ENCODE peak calls at places on chromosomes 11 and 22, in five cellular contexts. One of them, this sample, is unnamed.

GRCh38 chr11:118876261-118876660 is 7.4 kb upstream of the CXCR5 start:
- DNase-seq in fibroblast of lung: no peak
- DNase-seq in foreskin keratinocyte: no peak
- DNase-seq in NB4: peak; percentile 75
- DNase-seq in CD8-positive, alpha-beta T cell: no peak
- DNase-seq in this sample: no peak

GRCh38 chr22:29621761-29622526 is 18.5 kb downstream of the NF2 start:
- DNase-seq in NB4: no peak
- DNase-seq in foreskin keratinocyte: peak; percentile 99
- DNase-seq in CD8-positive, alpha-beta T cell: no peak
- DNase-seq in fibroblast of lung: peak; percentile 98
- DNase-seq in this sample: peak; percentile 63

GRCh38 chr22:20554824-20555223 is 47.4 kb downstream of the MED15 start:
- DNase-seq in NB4: no peak
- DNase-seq in foreskin keratinocyte: no peak
- DNase-seq in fibroblast of lung: no peak
- DNase-seq in CD8-positive, alpha-beta T cell: no peak
- DNase-seq in this sample: no peak

GRCh38 chr11:122668562-122669090 is 13.1 kb downstream of the UBASH3B start:
- DNase-seq in CD8-positive, alpha-beta T cell: no peak
- DNase-seq in fibroblast of lung: peak; percentile 90
- DNase-seq in NB4: peak; percentile 52
- DNase-seq in foreskin keratinocyte: no peak
- DNase-seq in this sample: no peak

GRCh38 chr11:65014146-65014960 is at the start of gene ARL2:
- DNase-seq in NB4: no peak
- DNase-seq in fibroblast of lung: peak; percentile 27
- DNase-seq in CD8-positive, alpha-beta T cell: no peak
- DNase-seq in foreskin keratinocyte: no peak
- DNase-seq in this sample: no peak

GRCh38 chr22:27418261-27418660 is 383.3 kb downstream of the MN1 start:
- DNase-seq in foreskin keratinocyte: no peak
- DNase-seq in NB4: no peak
- DNase-seq in fibroblast of lung: no peak
- DNase-seq in CD8-positive, alpha-beta T cell: no peak
- DNase-seq in this sample: no peak

GRCh38 chr11:848380-848931 is 5.8 kb downstream of the TSPAN4 start:
- DNase-seq in foreskin keratinocyte: no peak
- DNase-seq in fibroblast of lung: no peak
- DNase-seq in CD8-positive, alpha-beta T cell: peak; percentile 40
- DNase-seq in NB4: peak; percentile 53
- DNase-seq in this sample: no peak

GRCh38 chr11:60971520-60971919 is at the start of gene CD6:
- DNase-seq in CD8-positive, alpha-beta T cell: peak; percentile 45
- DNase-seq in NB4: peak; percentile 44
- DNase-seq in fibroblast of lung: no peak
- DNase-seq in foreskin keratinocyte: no peak
- DNase-seq in this sample: no peak

GRCh38 chr11:59102259-59102765 is 4.7 kb upstream of the FAM111B start:
- DNase-seq in CD8-positive, alpha-beta T cell: peak; percentile 23
- DNase-seq in foreskin keratinocyte: no peak
- DNase-seq in fibroblast of lung: peak; percentile 23
- DNase-seq in NB4: no peak
- DNase-seq in this sample: no peak

GRCh38 chr11:118007040-118007439 is 20.8 kb downstream of the IL10RA start:
- DNase-seq in CD8-positive, alpha-beta T cell: no peak
- DNase-seq in foreskin keratinocyte: no peak
- DNase-seq in fibroblast of lung: no peak
- DNase-seq in NB4: no peak
- DNase-seq in this sample: no peak

GRCh38 chr11:116791002-116791812 is 472 bp downstream of the APOA5 start:
- DNase-seq in fibroblast of lung: peak; percentile 33
- DNase-seq in foreskin keratinocyte: no peak
- DNase-seq in NB4: peak; percentile 83
- DNase-seq in CD8-positive, alpha-beta T cell: peak; percentile 48
- DNase-seq in this sample: peak; percentile 20

GRCh38 chr11:1557904-1558831 is 13.9 kb downstream of the DUSP8 start:
- DNase-seq in fibroblast of lung: peak; percentile 82
- DNase-seq in CD8-positive, alpha-beta T cell: no peak
- DNase-seq in NB4: no peak
- DNase-seq in foreskin keratinocyte: no peak
- DNase-seq in this sample: peak; percentile 30

GRCh38 chr11:71251761-71252433 is 480 bp downstream of the SHANK2 start:
- DNase-seq in fibroblast of lung: no peak
- DNase-seq in CD8-positive, alpha-beta T cell: no peak
- DNase-seq in foreskin keratinocyte: no peak
- DNase-seq in NB4: peak; percentile 69
- DNase-seq in this sample: no peak

GRCh38 chr11:122853971-122854446 is 15.7 kb downstream of the CRTAM start:
- DNase-seq in CD8-positive, alpha-beta T cell: no peak
- DNase-seq in fibroblast of lung: peak; percentile 78
- DNase-seq in NB4: peak; percentile 79
- DNase-seq in foreskin keratinocyte: peak; percentile 31
- DNase-seq in this sample: peak; percentile 69

GRCh38 chr11:9613830-9614762 is 40.6 kb downstream of the WEE1 start:
- DNase-seq in foreskin keratinocyte: peak; percentile 78
- DNase-seq in fibroblast of lung: peak; percentile 79
- DNase-seq in CD8-positive, alpha-beta T cell: peak; percentile 69
- DNase-seq in NB4: peak; percentile 91
- DNase-seq in this sample: no peak

GRCh38 chr11:84720706-84721402 is 906.3 kb downstream of the DLG2 start:
- DNase-seq in fibroblast of lung: peak; percentile 12
- DNase-seq in foreskin keratinocyte: no peak
- DNase-seq in NB4: peak; percentile 7
- DNase-seq in CD8-positive, alpha-beta T cell: no peak
- DNase-seq in this sample: no peak

GRCh38 chr11:72534859-72535547 is 100.7 kb upstream of the CLPB start:
- DNase-seq in fibroblast of lung: peak; percentile 41
- DNase-seq in foreskin keratinocyte: no peak
- DNase-seq in NB4: no peak
- DNase-seq in CD8-positive, alpha-beta T cell: no peak
- DNase-seq in this sample: no peak

GRCh38 chr11:100546714-100547113 is 140.4 kb upstream of the ARHGAP42 start:
- DNase-seq in NB4: no peak
- DNase-seq in CD8-positive, alpha-beta T cell: no peak
- DNase-seq in foreskin keratinocyte: peak; percentile 80
- DNase-seq in fibroblast of lung: peak; percentile 67
- DNase-seq in this sample: no peak

GRCh38 chr22:22061085-22062077 is 78.8 kb upstream of the TOP3B start:
- DNase-seq in NB4: peak; percentile 93
- DNase-seq in fibroblast of lung: no peak
- DNase-seq in foreskin keratinocyte: no peak
- DNase-seq in CD8-positive, alpha-beta T cell: no peak
- DNase-seq in this sample: peak; percentile 49

GRCh38 chr22:38051261-38051660 is 5.9 kb upstream of the PICK1 start:
- DNase-seq in CD8-positive, alpha-beta T cell: no peak
- DNase-seq in fibroblast of lung: no peak
- DNase-seq in NB4: no peak
- DNase-seq in foreskin keratinocyte: no peak
- DNase-seq in this sample: no peak

GRCh38 chr11:13384837-13385417 is 78.1 kb downstream of the BTBD10 start:
- DNase-seq in fibroblast of lung: peak; percentile 49
- DNase-seq in foreskin keratinocyte: no peak
- DNase-seq in NB4: peak; percentile 45
- DNase-seq in CD8-positive, alpha-beta T cell: no peak
- DNase-seq in this sample: peak; percentile 8

GRCh38 chr11:89491141-89491690 is at the start of gene NOX4:
- DNase-seq in fibroblast of lung: peak; percentile 81
- DNase-seq in foreskin keratinocyte: no peak
- DNase-seq in CD8-positive, alpha-beta T cell: no peak
- DNase-seq in NB4: no peak
- DNase-seq in this sample: no peak

GRCh38 chr11:73267921-73268540 is 4.1 kb upstream of the P2RY6 start:
- DNase-seq in NB4: no peak
- DNase-seq in foreskin keratinocyte: no peak
- DNase-seq in CD8-positive, alpha-beta T cell: no peak
- DNase-seq in fibroblast of lung: no peak
- DNase-seq in this sample: no peak

GRCh38 chr11:2792376-2793250 is 92.8 kb upstream of the KCNQ1OT1 start:
- DNase-seq in fibroblast of lung: no peak
- DNase-seq in CD8-positive, alpha-beta T cell: no peak
- DNase-seq in foreskin keratinocyte: no peak
- DNase-seq in NB4: no peak
- DNase-seq in this sample: no peak

GRCh38 chr11:1852885-1853284 is at the start of gene LSP1:
- DNase-seq in foreskin keratinocyte: no peak
- DNase-seq in NB4: peak; percentile 94
- DNase-seq in fibroblast of lung: no peak
- DNase-seq in CD8-positive, alpha-beta T cell: peak; percentile 64
- DNase-seq in this sample: no peak

GRCh38 chr11:88701816-88702215 is 364.0 kb downstream of the GRM5 start:
- DNase-seq in NB4: no peak
- DNase-seq in CD8-positive, alpha-beta T cell: no peak
- DNase-seq in fibroblast of lung: no peak
- DNase-seq in foreskin keratinocyte: no peak
- DNase-seq in this sample: no peak

GRCh38 chr22:50361688-50362087 is 18.6 kb downstream of the PPP6R2 start:
- DNase-seq in foreskin keratinocyte: no peak
- DNase-seq in CD8-positive, alpha-beta T cell: no peak
- DNase-seq in fibroblast of lung: no peak
- DNase-seq in NB4: no peak
- DNase-seq in this sample: no peak

GRCh38 chr11:21659961-21660360 is 532.9 kb upstream of the ANO5 start:
- DNase-seq in CD8-positive, alpha-beta T cell: no peak
- DNase-seq in foreskin keratinocyte: no peak
- DNase-seq in NB4: no peak
- DNase-seq in fibroblast of lung: no peak
- DNase-seq in this sample: no peak

GRCh38 chr11:79896258-79896657 is 455.4 kb upstream of the TENM4 start:
- DNase-seq in fibroblast of lung: no peak
- DNase-seq in foreskin keratinocyte: peak; percentile 76
- DNase-seq in NB4: no peak
- DNase-seq in CD8-positive, alpha-beta T cell: no peak
- DNase-seq in this sample: no peak

GRCh38 chr22:37267128-37267587 is 15.2 kb upstream of the CYTH4 start:
- DNase-seq in fibroblast of lung: no peak
- DNase-seq in CD8-positive, alpha-beta T cell: peak; percentile 51
- DNase-seq in NB4: peak; percentile 51
- DNase-seq in foreskin keratinocyte: no peak
- DNase-seq in this sample: no peak

GRCh38 chr11:29448246-29448877 is 568.5 kb downstream of the KCNA4 start:
- DNase-seq in foreskin keratinocyte: no peak
- DNase-seq in CD8-positive, alpha-beta T cell: no peak
- DNase-seq in NB4: peak; percentile 4
- DNase-seq in fibroblast of lung: peak; percentile 18
- DNase-seq in this sample: no peak

GRCh38 chr22:32701021-32701420 is 100.5 kb upstream of the TIMP3 start:
- DNase-seq in CD8-positive, alpha-beta T cell: no peak
- DNase-seq in foreskin keratinocyte: no peak
- DNase-seq in fibroblast of lung: peak; percentile 44
- DNase-seq in NB4: no peak
- DNase-seq in this sample: no peak

GRCh38 chr22:32698926-32699619 is 102.4 kb upstream of the TIMP3 start:
- DNase-seq in foreskin keratinocyte: no peak
- DNase-seq in NB4: no peak
- DNase-seq in fibroblast of lung: no peak
- DNase-seq in CD8-positive, alpha-beta T cell: no peak
- DNase-seq in this sample: no peak

GRCh38 chr22:32700186-32700882 is 101.2 kb upstream of the TIMP3 start:
- DNase-seq in fibroblast of lung: peak; percentile 15
- DNase-seq in foreskin keratinocyte: no peak
- DNase-seq in NB4: no peak
- DNase-seq in CD8-positive, alpha-beta T cell: no peak
- DNase-seq in this sample: peak; percentile 32

GRCh38 chr22:32697331-32697995 is 104.0 kb upstream of the TIMP3 start:
- DNase-seq in foreskin keratinocyte: peak; percentile 62
- DNase-seq in CD8-positive, alpha-beta T cell: no peak
- DNase-seq in NB4: no peak
- DNase-seq in fibroblast of lung: no peak
- DNase-seq in this sample: no peak

DNA sequence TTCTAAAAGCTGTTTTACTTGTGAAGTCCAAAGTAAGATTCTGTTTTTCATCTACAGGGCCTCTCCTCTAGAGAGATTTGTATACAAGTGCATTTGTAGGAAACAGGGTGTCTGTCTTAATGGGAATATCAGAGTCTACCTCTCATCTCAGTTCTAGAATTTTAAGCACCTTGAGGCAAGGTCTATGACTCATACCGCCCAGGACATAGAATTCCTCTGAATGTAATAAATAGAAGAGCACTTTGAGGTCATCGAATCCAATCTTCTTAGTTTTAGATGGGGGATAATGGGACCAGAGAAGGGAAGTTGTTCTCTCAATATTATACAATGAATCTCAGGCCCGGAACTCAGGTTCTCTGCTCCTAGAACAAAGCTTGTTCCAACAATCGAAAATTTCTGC is 101.8 kb upstream of the TIMP3 start:
- DNase-seq in NB4: no peak
- DNase-seq in CD8-positive, alpha-beta T cell: no peak
- DNase-seq in fibroblast of lung: no peak
- DNase-seq in foreskin keratinocyte: no peak
- DNase-seq in this sample: no peak
- TF ChIP-seq CTCF in NB4: no peak
- TF ChIP-seq CTCF in CD8-positive, alpha-beta T cell: no peak
- TF ChIP-seq CTCF in fibroblast of lung: no peak
- TF ChIP-seq CTCF in foreskin keratinocyte: no peak
- TF ChIP-seq CTCF in this sample: no peak

GRCh38 chr11:121018746-121019145 is 5.2 kb upstream of the TBCEL start:
- DNase-seq in NB4: no peak
- DNase-seq in fibroblast of lung: no peak
- DNase-seq in foreskin keratinocyte: no peak
- DNase-seq in CD8-positive, alpha-beta T cell: no peak
- DNase-seq in this sample: no peak
- TF ChIP-seq CTCF in NB4: no peak
- TF ChIP-seq CTCF in fibroblast of lung: no peak
- TF ChIP-seq CTCF in foreskin keratinocyte: no peak
- TF ChIP-seq CTCF in CD8-positive, alpha-beta T cell: no peak
- TF ChIP-seq CTCF in this sample: no peak

DNA sequence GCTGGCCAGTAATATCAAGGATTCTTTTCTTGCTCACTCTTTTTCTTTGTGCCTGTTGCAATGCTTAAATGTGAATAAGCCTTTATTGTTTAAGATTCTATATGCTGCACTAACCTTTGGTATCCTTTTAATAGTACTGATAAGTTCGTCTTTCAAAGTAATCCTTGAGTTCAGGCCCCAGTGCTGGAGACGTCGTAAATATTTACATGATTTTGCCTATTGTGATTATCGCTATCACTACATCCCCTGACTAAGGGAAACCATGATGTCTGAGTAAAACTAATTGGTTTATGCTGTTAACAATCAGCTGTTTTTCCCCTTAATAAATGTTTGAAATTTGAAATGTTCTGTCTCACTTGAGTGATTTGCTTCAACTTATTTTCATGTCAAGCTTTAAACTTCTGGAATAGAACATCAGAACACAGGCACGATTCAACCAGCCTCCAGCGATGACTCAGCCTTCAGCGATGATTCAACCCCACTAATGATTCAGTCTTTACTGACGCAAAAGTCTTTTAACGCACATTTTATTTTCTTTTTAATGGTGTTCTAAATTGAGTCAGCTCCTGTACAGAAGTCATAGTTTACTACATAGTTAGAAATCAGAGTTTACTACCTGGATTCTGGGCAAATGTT is 3.9 kb downstream of the HTATIP2 start:
- DNase-seq in CD8-positive, alpha-beta T cell: no peak
- DNase-seq in NB4: peak; percentile 64
- DNase-seq in fibroblast of lung: peak; percentile 85
- DNase-seq in foreskin keratinocyte: peak; percentile 76
- DNase-seq in this sample: peak; percentile 40
- TF ChIP-seq CTCF in CD8-positive, alpha-beta T cell: no peak
- TF ChIP-seq CTCF in NB4: no peak
- TF ChIP-seq CTCF in fibroblast of lung: no peak
- TF ChIP-seq CTCF in foreskin keratinocyte: no peak
- TF ChIP-seq CTCF in this sample: no peak

GRCh38 chr11:57546869-57547518 is 9.6 kb downstream of the SMTNL1 start:
- DNase-seq in CD8-positive, alpha-beta T cell: no peak
- DNase-seq in foreskin keratinocyte: no peak
- DNase-seq in NB4: peak; percentile 44
- DNase-seq in fibroblast of lung: peak; percentile 26
- DNase-seq in this sample: no peak
- TF ChIP-seq CTCF in CD8-positive, alpha-beta T cell: no peak
- TF ChIP-seq CTCF in foreskin keratinocyte: peak; percentile 36
- TF ChIP-seq CTCF in NB4: no peak
- TF ChIP-seq CTCF in fibroblast of lung: peak; percentile 9
- TF ChIP-seq CTCF in this sample: peak; percentile 14

This sample was measured in AG09319.